ENCODE peak calls at places on chromosomes 3 and 15, in eight cellular contexts. U, G, R, X, I, D, P and H are unnamed samples.

GRCh38 chr3:186432944-186433732 is 71.1 kb upstream of the DGKG start:
- DNase-seq in U (no peak), G (no peak), R (no peak), X (no peak), I (no peak), D (no peak), P (no peak), H (no peak)

GRCh38 chr15:58932791-58933310 is 628 bp downstream of the SLTM start:
- DNase-seq in U (no peak), G (peak), R (no peak), X (no peak), I (peak), D (no peak), P (no peak), H (no peak)

GRCh38 chr15:58556541-58556940 is 124.8 kb downstream of the LIPC start:
- DNase-seq in U (no peak), G (no peak), R (no peak), X (no peak), I (no peak), D (no peak), P (no peak), H (no peak)

GRCh38 chr15:66882251-66883020 is 180.4 kb downstream of the SMAD6 start:
- DNase-seq in U (no peak), G (peak), R (peak), X (no peak), I (no peak), D (no peak), P (peak), H (peak)

GRCh38 chr3:24220859-24221657 is 273.6 kb downstream of the THRB start:
- DNase-seq in U (peak), G (peak), R (no peak), X (no peak), I (no peak), D (no peak), P (peak), H (no peak)

GRCh38 chr3:9500108-9501050 is 53.2 kb downstream of the LHFPL4 start:
- DNase-seq in U (peak), G (peak), R (peak), X (peak), I (no peak), D (no peak), P (peak), H (no peak)

GRCh38 chr3:128319741-128320141 is 146.9 kb downstream of the DNAJB8 start:
- DNase-seq in U (no peak), G (no peak), R (no peak), X (no peak), I (peak), D (peak), P (no peak), H (peak)

GRCh38 chr3:155647988-155648591 is 96.8 kb downstream of the PLCH1 start:
- DNase-seq in U (no peak), G (no peak), R (no peak), X (no peak), I (no peak), D (no peak), P (no peak), H (no peak)

GRCh38 chr3:37492977-37493471 is 318.6 kb upstream of the LRRFIP2 start:
- DNase-seq in U (no peak), G (no peak), R (peak), X (no peak), I (peak), D (no peak), P (peak), H (no peak)

GRCh38 chr15:101124731-101125558 is 126.9 kb downstream of the CHSY1 start:
- DNase-seq in U (peak), G (peak), R (peak), X (no peak), I (no peak), D (no peak), P (no peak), H (no peak)

GRCh38 chr15:88745075-88745474 is 58.2 kb upstream of the ACAN start:
- DNase-seq in U (no peak), G (no peak), R (no peak), X (no peak), I (no peak), D (no peak), P (no peak), H (no peak)

GRCh38 chr15:87752250-87752951 is 504.1 kb downstream of the NTRK3 start:
- DNase-seq in U (peak), G (peak), R (no peak), X (no peak), I (peak), D (peak), P (no peak), H (no peak)

GRCh38 chr3:85939026-85939616 is 980.3 kb downstream of the CADM2 start:
- DNase-seq in U (peak), G (no peak), R (no peak), X (no peak), I (peak), D (peak), P (no peak), H (no peak)

GRCh38 chr15:63946524-63947065 is 99.7 kb downstream of the DAPK2 start:
- DNase-seq in U (no peak), G (no peak), R (no peak), X (no peak), I (no peak), D (no peak), P (no peak), H (peak)

GRCh38 chr3:129182390-129183180 is 1.1 kb downstream of the CNBP start:
- DNase-seq in U (peak), G (no peak), R (peak), X (no peak), I (no peak), D (no peak), P (no peak), H (no peak)

GRCh38 chr15:81037952-81038743 is 37.4 kb downstream of the TLNRD1 start:
- DNase-seq in U (no peak), G (no peak), R (no peak), X (no peak), I (no peak), D (no peak), P (no peak), H (peak)

GRCh38 chr3:118637866-118638265 is 396.8 kb downstream of the IGSF11 start:
- DNase-seq in U (no peak), G (no peak), R (no peak), X (no peak), I (no peak), D (no peak), P (no peak), H (no peak)

GRCh38 chr3:128971421-128971820 is 22.5 kb downstream of the CFAP92 start:
- DNase-seq in U (no peak), G (no peak), R (peak), X (no peak), I (peak), D (peak), P (peak), H (no peak)

GRCh38 chr3:33032937-33033336 is 64.0 kb downstream of the GLB1 start:
- DNase-seq in U (no peak), G (no peak), R (no peak), X (no peak), I (no peak), D (no peak), P (no peak), H (no peak)

GRCh38 chr15:72375501-72375845 is 341 bp downstream of the HEXA start:
- DNase-seq in U (no peak), G (peak), R (peak), X (no peak), I (no peak), D (peak), P (no peak), H (no peak)

GRCh38 chr15:66161108-66161507 is 92.4 kb downstream of the MEGF11 start:
- DNase-seq in U (no peak), G (no peak), R (no peak), X (no peak), I (no peak), D (no peak), P (no peak), H (no peak)

GRCh38 chr3:61575893-61576292 is 14.5 kb downstream of the PTPRG start:
- DNase-seq in U (no peak), G (no peak), R (no peak), X (no peak), I (no peak), D (no peak), P (no peak), H (no peak)

GRCh38 chr15:29364429-29365078 is 94.9 kb upstream of the NSMCE3 start:
- DNase-seq in U (peak), G (no peak), R (peak), X (no peak), I (no peak), D (no peak), P (no peak), H (no peak)

GRCh38 chr3:31981206-31982181 is at the start of the genes OSBPL10 and ZNF860:
- DNase-seq in U (peak), G (peak), R (peak), X (peak), I (peak), D (peak), P (peak), H (peak)